ENCODE peak calls at places on chromosome 14, in five cellular contexts. One of them, this sample, is unnamed.
A peak's percentile ranks its signal among the peaks of the same experiment; 100 is the strongest.

GRCh38 chr14:20671597-20672283 is 12.6 kb upstream of the RNASE4 start:
- DNase-seq in foreskin fibroblast: no peak
- DNase-seq in hepatic stellate cell: no peak
- DNase-seq in NCI-H2171 treated with DMSO at 0.1 percent for 48 hours: no peak
- DNase-seq in heart left ventricle: no peak
- DNase-seq in this sample: no peak

GRCh38 chr14:65346895-65347294 is 65.6 kb upstream of the FUT8 start:
- DNase-seq in foreskin fibroblast: no peak
- DNase-seq in hepatic stellate cell: no peak
- DNase-seq in NCI-H2171 treated with DMSO at 0.1 percent for 48 hours: no peak
- DNase-seq in heart left ventricle: peak; percentile 40
- DNase-seq in this sample: no peak

GRCh38 chr14:72736348-72736747 is 157.6 kb downstream of the DPF3 start:
- DNase-seq in foreskin fibroblast: peak; percentile 81
- DNase-seq in hepatic stellate cell: peak; percentile 61
- DNase-seq in NCI-H2171 treated with DMSO at 0.1 percent for 48 hours: peak; percentile 71
- DNase-seq in heart left ventricle: no peak
- DNase-seq in this sample: peak; percentile 70

GRCh38 chr14:29216316-29216715 is 449.7 kb downstream of the FOXG1 start:
- DNase-seq in foreskin fibroblast: no peak
- DNase-seq in hepatic stellate cell: no peak
- DNase-seq in NCI-H2171 treated with DMSO at 0.1 percent for 48 hours: peak; percentile 99
- DNase-seq in heart left ventricle: no peak
- DNase-seq in this sample: no peak

GRCh38 chr14:66473223-66473622 is 12.9 kb upstream of the CCDC196 start:
- DNase-seq in foreskin fibroblast: no peak
- DNase-seq in hepatic stellate cell: no peak
- DNase-seq in NCI-H2171 treated with DMSO at 0.1 percent for 48 hours: no peak
- DNase-seq in heart left ventricle: no peak
- DNase-seq in this sample: no peak

GRCh38 chr14:71586131-71586893 is 345.9 kb upstream of the RGS6 start:
- DNase-seq in foreskin fibroblast: peak; percentile 35
- DNase-seq in hepatic stellate cell: no peak
- DNase-seq in NCI-H2171 treated with DMSO at 0.1 percent for 48 hours: no peak
- DNase-seq in heart left ventricle: no peak
- DNase-seq in this sample: no peak

GRCh38 chr14:68549966-68550705 is 242.7 kb downstream of the ZFP36L1 start:
- DNase-seq in foreskin fibroblast: peak; percentile 63
- DNase-seq in hepatic stellate cell: no peak
- DNase-seq in NCI-H2171 treated with DMSO at 0.1 percent for 48 hours: no peak
- DNase-seq in heart left ventricle: no peak
- DNase-seq in this sample: no peak

GRCh38 chr14:21978184-21978998 is 304.8 kb upstream of the OR4E1 start:
- DNase-seq in foreskin fibroblast: no peak
- DNase-seq in hepatic stellate cell: peak; percentile 15
- DNase-seq in NCI-H2171 treated with DMSO at 0.1 percent for 48 hours: peak; percentile 71
- DNase-seq in heart left ventricle: no peak
- DNase-seq in this sample: no peak

GRCh38 chr14:30035361-30035760 is 107.7 kb upstream of the PRKD1 start:
- DNase-seq in foreskin fibroblast: no peak
- DNase-seq in hepatic stellate cell: no peak
- DNase-seq in NCI-H2171 treated with DMSO at 0.1 percent for 48 hours: no peak
- DNase-seq in heart left ventricle: no peak
- DNase-seq in this sample: no peak

GRCh38 chr14:85060116-85060515 is 469.8 kb upstream of the FLRT2 start:
- DNase-seq in foreskin fibroblast: no peak
- DNase-seq in hepatic stellate cell: no peak
- DNase-seq in NCI-H2171 treated with DMSO at 0.1 percent for 48 hours: no peak
- DNase-seq in heart left ventricle: no peak
- DNase-seq in this sample: peak; percentile 20

GRCh38 chr14:51855234-51855633 is 5.2 kb upstream of the GNG2 start:
- DNase-seq in foreskin fibroblast: peak; percentile 51
- DNase-seq in hepatic stellate cell: no peak
- DNase-seq in NCI-H2171 treated with DMSO at 0.1 percent for 48 hours: no peak
- DNase-seq in heart left ventricle: no peak
- DNase-seq in this sample: no peak

GRCh38 chr14:104294628-104294982 is 156.2 kb downstream of the KIF26A start:
- DNase-seq in foreskin fibroblast: no peak
- DNase-seq in hepatic stellate cell: no peak
- DNase-seq in NCI-H2171 treated with DMSO at 0.1 percent for 48 hours: no peak
- DNase-seq in heart left ventricle: peak; percentile 11
- DNase-seq in this sample: no peak

GRCh38 chr14:101480747-101481530 is 80.4 kb upstream of the DIO3 start:
- DNase-seq in foreskin fibroblast: no peak
- DNase-seq in hepatic stellate cell: no peak
- DNase-seq in NCI-H2171 treated with DMSO at 0.1 percent for 48 hours: no peak
- DNase-seq in heart left ventricle: no peak
- DNase-seq in this sample: no peak

GRCh38 chr14:96281486-96281885 is 25.5 kb downstream of the BDKRB1 start:
- DNase-seq in foreskin fibroblast: no peak
- DNase-seq in hepatic stellate cell: no peak
- DNase-seq in NCI-H2171 treated with DMSO at 0.1 percent for 48 hours: peak; percentile 52
- DNase-seq in heart left ventricle: no peak
- DNase-seq in this sample: no peak

GRCh38 chr14:91368681-91369416 is 48.8 kb downstream of the CCDC88C start:
- DNase-seq in foreskin fibroblast: no peak
- DNase-seq in hepatic stellate cell: no peak
- DNase-seq in NCI-H2171 treated with DMSO at 0.1 percent for 48 hours: no peak
- DNase-seq in heart left ventricle: no peak
- DNase-seq in this sample: no peak

GRCh38 chr14:101975231-101975630 is 10.9 kb downstream of the DYNC1H1 start:
- DNase-seq in foreskin fibroblast: no peak
- DNase-seq in hepatic stellate cell: no peak
- DNase-seq in NCI-H2171 treated with DMSO at 0.1 percent for 48 hours: no peak
- DNase-seq in heart left ventricle: no peak
- DNase-seq in this sample: no peak

GRCh38 chr14:77782202-77782601 is 17.7 kb upstream of the ADCK1 start:
- DNase-seq in foreskin fibroblast: no peak
- DNase-seq in hepatic stellate cell: no peak
- DNase-seq in NCI-H2171 treated with DMSO at 0.1 percent for 48 hours: no peak
- DNase-seq in heart left ventricle: no peak
- DNase-seq in this sample: no peak

GRCh38 chr14:54669759-54670630 is 103.1 kb downstream of the SAMD4A start:
- DNase-seq in foreskin fibroblast: peak; percentile 76
- DNase-seq in hepatic stellate cell: no peak
- DNase-seq in NCI-H2171 treated with DMSO at 0.1 percent for 48 hours: no peak
- DNase-seq in heart left ventricle: no peak
- DNase-seq in this sample: no peak

GRCh38 chr14:51157012-51157411 is 62.1 kb upstream of the TRIM9 start:
- DNase-seq in foreskin fibroblast: no peak
- DNase-seq in hepatic stellate cell: no peak
- DNase-seq in NCI-H2171 treated with DMSO at 0.1 percent for 48 hours: peak; percentile 68
- DNase-seq in heart left ventricle: no peak
- DNase-seq in this sample: no peak

GRCh38 chr14:71078481-71078880 is 171.2 kb downstream of the PCNX1 start:
- DNase-seq in foreskin fibroblast: no peak
- DNase-seq in hepatic stellate cell: no peak
- DNase-seq in NCI-H2171 treated with DMSO at 0.1 percent for 48 hours: no peak
- DNase-seq in heart left ventricle: no peak
- DNase-seq in this sample: no peak